ENCODE peak calls at places on chromosomes 6 and 20, in four cellular contexts. U is A549, V is K562, E is IMR-90. H is an unnamed sample.

GRCh38 chr6:40044196-40044595 is 109.9 kb upstream of the MOCS1 start:
- DNase-seq in U (no peak), V (no peak), E (no peak), H (no peak)

GRCh38 chr6:36202101-36202500 is 5.6 kb downstream of the BRPF3 start:
- DNase-seq in U (no peak), V (no peak), E (no peak), H (no peak)

GRCh38 chr20:58883243-58883691 is 30.8 kb downstream of the GNAS start:
- DNase-seq in U (no peak), V (no peak), E (no peak), H (no peak)

GRCh38 chr6:87465041-87465440 is 7.7 kb upstream of the SLC35A1 start:
- DNase-seq in U (no peak), V (no peak), E (no peak), H (no peak)

GRCh38 chr20:16571333-16571732 is 1.9 kb downstream of the KIF16B start:
- DNase-seq in U (no peak), V (no peak), E (no peak), H (no peak)

GRCh38 chr6:47161176-47161687 is 119.1 kb upstream of the ADGRF1 start:
- DNase-seq in U (peak; percentile 60), V (no peak), E (peak; percentile 36), H (no peak)

GRCh38 chr6:63477422-63478040 is 94.7 kb upstream of the LOC128125822 start:
- DNase-seq in U (peak; percentile 53), V (no peak), E (no peak), H (no peak)

GRCh38 chr6:138235205-138235604 is 16.9 kb upstream of the PBOV1 start:
- DNase-seq in U (no peak), V (no peak), E (no peak), H (no peak)

GRCh38 chr6:4383910-4384637 is 248.7 kb upstream of the ECI2 start:
- DNase-seq in U (peak; percentile 42), V (no peak), E (no peak), H (no peak)

GRCh38 chr20:29302979-29303644 is 1954.4 kb upstream of the DEFB115 start:
- DNase-seq in U (no peak), V (no peak), E (no peak), H (no peak)

GRCh38 chr6:163416640-163417253 is 2.2 kb downstream of the QKI start:
- DNase-seq in U (peak; percentile 75), V (no peak), E (peak; percentile 87), H (no peak)

GRCh38 chr6:169427856-169428255 is 174.2 kb upstream of the THBS2 start:
- DNase-seq in U (no peak), V (no peak), E (peak; percentile 80), H (no peak)

GRCh38 chr6:111872521-111873177 is 603 bp downstream of the FYN start:
- DNase-seq in U (no peak), V (peak; percentile 54), E (peak; percentile 30), H (peak; percentile 73)

GRCh38 chr20:23234311-23235078 is 116.1 kb upstream of the NXT1 start:
- DNase-seq in U (no peak), V (no peak), E (peak; percentile 55), H (no peak)

GRCh38 chr6:89385846-89386245 is 26.2 kb downstream of the RRAGD start:
- DNase-seq in U (no peak), V (no peak), E (no peak), H (no peak)
- TF ChIP-seq BHLHE40 in U (no peak), V (no peak), E (no peak), H (no peak)

DNA sequence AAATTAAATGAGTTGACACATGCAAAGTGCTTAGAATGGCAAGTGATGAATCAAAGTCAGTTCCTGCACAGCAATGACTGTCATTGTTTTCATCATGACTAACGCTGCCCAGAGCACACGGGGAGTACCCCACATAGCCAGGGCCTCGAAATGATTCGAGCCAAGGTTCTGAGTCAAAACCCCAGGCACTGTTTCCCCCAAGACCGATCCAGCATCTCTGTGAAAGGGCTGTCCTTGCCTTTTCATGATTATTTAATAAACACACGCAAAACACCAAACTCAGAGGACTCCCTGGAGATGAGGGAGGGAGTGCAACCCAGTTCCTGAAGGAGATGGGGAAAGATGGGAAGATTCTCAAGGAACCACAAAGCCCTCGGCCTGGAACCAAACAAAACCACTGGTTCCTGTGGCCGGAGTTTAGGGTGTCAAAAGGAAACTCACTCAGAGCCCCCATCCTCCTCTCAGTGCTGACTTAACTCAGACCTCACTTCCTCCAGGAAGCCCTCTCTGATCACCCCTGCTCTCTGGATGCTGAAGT is 3.8 kb downstream of the PREX1 start:
- DNase-seq in U (no peak), V (no peak), E (peak; percentile 65), H (no peak)
- TF ChIP-seq BHLHE40 in U (no peak), V (no peak), E (no peak), H (no peak)

DNA sequence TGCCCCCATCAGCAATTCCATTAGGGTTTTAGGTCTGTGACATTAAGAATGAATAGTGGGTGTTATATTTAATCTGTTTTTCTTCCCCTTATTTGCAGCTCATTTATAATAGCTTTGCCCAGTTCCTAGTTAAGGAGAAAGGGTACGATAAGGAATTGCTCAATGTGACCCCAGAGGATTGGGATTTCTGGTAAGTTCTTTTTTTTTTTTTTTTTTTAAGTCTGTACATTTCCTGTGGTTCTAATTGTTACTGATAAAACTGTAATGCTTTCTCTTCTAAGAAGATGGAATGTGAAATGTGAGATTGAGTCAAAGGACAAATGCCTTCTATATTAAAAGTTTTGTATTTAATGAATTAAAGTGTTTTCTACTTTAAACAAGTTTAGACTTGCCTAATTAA is 5.5 kb downstream of the NT5DC1 start:
- DNase-seq in U (no peak), V (no peak), E (no peak), H (no peak)
- TF ChIP-seq BHLHE40 in U (no peak), V (no peak), E (no peak), H (no peak)

GRCh38 chr6:18309046-18309445 is 44.7 kb upstream of the DEK start:
- DNase-seq in U (no peak), V (no peak), E (no peak), H (no peak)
- TF ChIP-seq BHLHE40 in U (no peak), V (no peak), E (no peak), H (no peak)

GRCh38 chr6:88629838-88630462 is 333.5 kb downstream of the RNGTT start:
- DNase-seq in U (peak; percentile 10), V (no peak), E (no peak), H (no peak)
- TF ChIP-seq BHLHE40 in U (no peak), V (no peak), E (no peak), H (no peak)

GRCh38 chr6:16767765-16768514 is 6.7 kb upstream of the ATXN1 start:
- DNase-seq in U (no peak), V (no peak), E (no peak), H (no peak)

GRCh38 chr6:16766836-16767745 is 5.8 kb upstream of the ATXN1 start:
- DNase-seq in U (no peak), V (no peak), E (peak; percentile 63), H (no peak)

GRCh38 chr6:16769131-16769985 is 8.1 kb upstream of the ATXN1 start:
- DNase-seq in U (peak; percentile 91), V (peak; percentile 35), E (peak; percentile 61), H (no peak)

GRCh38 chr6:16770701-16771569 is 9.7 kb upstream of the ATXN1 start:
- DNase-seq in U (peak; percentile 83), V (peak; percentile 89), E (peak; percentile 60), H (peak; percentile 78)

DNA sequence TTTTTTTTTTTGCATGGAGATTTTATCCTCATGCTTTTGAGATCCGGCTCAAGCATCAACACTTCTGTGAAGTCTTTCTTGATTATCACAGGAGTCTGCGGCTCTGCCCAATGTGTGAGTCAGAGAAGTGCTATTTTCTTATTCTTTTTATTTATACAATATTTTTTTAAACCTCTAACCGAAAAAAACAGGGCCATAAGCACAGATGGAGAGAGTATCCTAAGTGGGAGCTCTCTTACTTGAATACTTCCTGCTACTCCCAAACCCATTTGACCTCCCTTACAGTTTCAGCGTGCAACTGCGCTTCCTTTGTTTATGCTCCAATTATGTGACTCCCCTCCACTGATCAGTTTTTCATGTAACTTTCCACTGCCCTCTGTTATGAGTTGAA is 8.7 kb upstream of the ATXN1 start:
- DNase-seq in U (peak; percentile 28), V (no peak), E (peak; percentile 90), H (no peak)
- TF ChIP-seq BHLHE40 in U (no peak), V (no peak), E (peak; percentile 1), H (no peak)

GRCh38 chr6:155050311-155050710 is 55.2 kb downstream of the TIAM2 start:
- DNase-seq in U (no peak), V (no peak), E (peak; percentile 47), H (no peak)
- TF ChIP-seq BHLHE40 in U (no peak), V (no peak), E (no peak), H (no peak)

H was measured in HEK293T.